ENCODE peak calls at places on chromosome 2, in four cellular contexts. M is chondrocyte, E is T-cell, C is OCI-LY7. W is an unnamed sample.
A peak's percentile ranks its signal among the peaks of the same experiment; 100 is the strongest.

GRCh38 chr2:863732-864450 is 86.8 kb upstream of the SNTG2 start:
- DNase-seq in M (no peak), E (no peak), C (no peak), W (no peak)

GRCh38 chr2:151437630-151438029 is 27.9 kb downstream of the RIF1 start:
- DNase-seq in E (no peak), C (peak; percentile 44), M (no peak), W (no peak)

GRCh38 chr2:72581560-72582181 is 244.2 kb downstream of the EXOC6B start:
- DNase-seq in E (no peak), C (no peak), M (no peak), W (no peak)

GRCh38 chr2:181231151-181231550 is 226.0 kb upstream of the ITGA4 start:
- DNase-seq in M (no peak), C (no peak), E (no peak), W (no peak)

GRCh38 chr2:9336209-9336533 is 87.2 kb downstream of the ITGB1BP1 start:
- DNase-seq in E (no peak), M (no peak), C (peak; percentile 54), W (no peak)

GRCh38 chr2:172516299-172516698 is 39.6 kb upstream of the PDK1 start:
- DNase-seq in E (no peak), C (no peak), M (no peak), W (no peak)

GRCh38 chr2:108806362-108806761 is 19.8 kb downstream of the CCDC138 start:
- DNase-seq in C (no peak), M (no peak), E (no peak), W (no peak)

GRCh38 chr2:155456222-155456621 is 757.7 kb downstream of the KCNJ3 start:
- DNase-seq in E (no peak), M (no peak), C (no peak), W (no peak)

GRCh38 chr2:109209412-109209811 is 80.4 kb downstream of the SH3RF3 start:
- DNase-seq in M (no peak), C (no peak), E (no peak), W (no peak)

GRCh38 chr2:143683977-143684376 is 554.8 kb downstream of the ARHGAP15 start:
- DNase-seq in E (no peak), C (no peak), M (no peak), W (no peak)

GRCh38 chr2:130922417-130922816 is 85.7 kb downstream of the ARHGEF4 start:
- DNase-seq in E (no peak), M (no peak), C (no peak), W (no peak)

GRCh38 chr2:122977580-122977979 is 1047.5 kb upstream of the CNTNAP5 start:
- DNase-seq in M (no peak), E (no peak), C (no peak), W (no peak)

GRCh38 chr2:28085183-28085582 is 194.7 kb downstream of the BABAM2 start:
- DNase-seq in M (no peak), E (no peak), C (no peak), W (no peak)

GRCh38 chr2:144181006-144181405 is 338.9 kb downstream of the ZEB2 start:
- DNase-seq in M (no peak), C (no peak), E (no peak), W (no peak)

GRCh38 chr2:169711751-169712509 is 17.7 kb downstream of the PHOSPHO2 start:
- DNase-seq in E (no peak), M (no peak), C (peak; percentile 53), W (no peak)

GRCh38 chr2:5392658-5393057 is 299.5 kb upstream of the SOX11 start:
- DNase-seq in E (no peak), C (no peak), M (no peak), W (no peak)

GRCh38 chr2:25362564-25363145 is 20.9 kb upstream of the DNMT3A start:
- DNase-seq in C (peak; percentile 78), E (peak; percentile 45), M (peak; percentile 53), W (no peak)

GRCh38 chr2:8549273-8549922 is 132.5 kb upstream of the ID2 start:
- DNase-seq in M (no peak), C (no peak), E (no peak), W (peak; percentile 17)

GRCh38 chr2:169573160-169573973 is at the start of gene FASTKD1:
- DNase-seq in M (no peak), C (peak; percentile 96), E (peak; percentile 78), W (peak; percentile 89)